ENCODE peak calls at places on chromosomes 3 and 15, in six cellular contexts. One of them, this sample, is unnamed.

GRCh38 chr3:47984089-47984759 is 32.0 kb downstream of the MAP4 start:
- DNase-seq in dorsolateral prefrontal cortex: no peak
- DNase-seq in CD4-positive, CD25-positive, alpha-beta regulatory T cell: no peak
- DNase-seq in substantia nigra: no peak
- DNase-seq in H9: no peak
- DNase-seq in K562: no peak
- DNase-seq in this sample: no peak

GRCh38 chr3:123258811-123259420 is 57.2 kb downstream of the SEC22A start:
- DNase-seq in H9: no peak
- DNase-seq in dorsolateral prefrontal cortex: no peak
- DNase-seq in K562: no peak
- DNase-seq in substantia nigra: no peak
- DNase-seq in CD4-positive, CD25-positive, alpha-beta regulatory T cell: peak; percentile 71
- DNase-seq in this sample: no peak

GRCh38 chr15:66387176-66388056 is 704 bp downstream of the MAP2K1 start:
- DNase-seq in substantia nigra: peak; percentile 2
- DNase-seq in K562: peak; percentile 48
- DNase-seq in dorsolateral prefrontal cortex: peak; percentile 44
- DNase-seq in H9: peak; percentile 52
- DNase-seq in CD4-positive, CD25-positive, alpha-beta regulatory T cell: peak; percentile 66
- DNase-seq in this sample: peak; percentile 75

GRCh38 chr15:83248151-83248851 is 36.2 kb downstream of the BNC1 start:
- DNase-seq in K562: peak; percentile 32
- DNase-seq in CD4-positive, CD25-positive, alpha-beta regulatory T cell: peak; percentile 51
- DNase-seq in H9: peak; percentile 49
- DNase-seq in dorsolateral prefrontal cortex: no peak
- DNase-seq in substantia nigra: no peak
- DNase-seq in this sample: no peak

GRCh38 chr3:12662593-12663310 is 1.2 kb downstream of the RAF1 start:
- DNase-seq in H9: no peak
- DNase-seq in K562: peak; percentile 36
- DNase-seq in CD4-positive, CD25-positive, alpha-beta regulatory T cell: peak; percentile 49
- DNase-seq in dorsolateral prefrontal cortex: peak; percentile 47
- DNase-seq in substantia nigra: no peak
- DNase-seq in this sample: no peak

GRCh38 chr3:5186854-5187151 is 704 bp upstream of the EDEM1 start:
- DNase-seq in dorsolateral prefrontal cortex: no peak
- DNase-seq in CD4-positive, CD25-positive, alpha-beta regulatory T cell: no peak
- DNase-seq in K562: no peak
- DNase-seq in substantia nigra: no peak
- DNase-seq in H9: no peak
- DNase-seq in this sample: no peak

GRCh38 chr15:66483131-66483566 is 14.4 kb downstream of the SNAPC5 start:
- DNase-seq in K562: no peak
- DNase-seq in dorsolateral prefrontal cortex: no peak
- DNase-seq in substantia nigra: no peak
- DNase-seq in CD4-positive, CD25-positive, alpha-beta regulatory T cell: no peak
- DNase-seq in H9: no peak
- DNase-seq in this sample: no peak

GRCh38 chr3:86830566-86830965 is 160.4 kb downstream of the VGLL3 start:
- DNase-seq in dorsolateral prefrontal cortex: no peak
- DNase-seq in H9: no peak
- DNase-seq in substantia nigra: no peak
- DNase-seq in CD4-positive, CD25-positive, alpha-beta regulatory T cell: no peak
- DNase-seq in K562: no peak
- DNase-seq in this sample: no peak

GRCh38 chr3:105970283-105970682 is 101.5 kb upstream of the CBLB start:
- DNase-seq in CD4-positive, CD25-positive, alpha-beta regulatory T cell: no peak
- DNase-seq in substantia nigra: no peak
- DNase-seq in dorsolateral prefrontal cortex: no peak
- DNase-seq in K562: no peak
- DNase-seq in H9: no peak
- DNase-seq in this sample: no peak

GRCh38 chr15:63857459-63857856 is 23.7 kb upstream of the HERC1 start:
- DNase-seq in K562: no peak
- DNase-seq in CD4-positive, CD25-positive, alpha-beta regulatory T cell: no peak
- DNase-seq in substantia nigra: no peak
- DNase-seq in H9: no peak
- DNase-seq in dorsolateral prefrontal cortex: no peak
- DNase-seq in this sample: no peak

GRCh38 chr3:12127366-12127765 is 31.3 kb downstream of the TIMP4 start:
- DNase-seq in substantia nigra: no peak
- DNase-seq in K562: no peak
- DNase-seq in H9: no peak
- DNase-seq in dorsolateral prefrontal cortex: no peak
- DNase-seq in CD4-positive, CD25-positive, alpha-beta regulatory T cell: no peak
- DNase-seq in this sample: no peak

GRCh38 chr3:170858599-170858998 is 11.4 kb downstream of the RPL22L1 start:
- DNase-seq in substantia nigra: no peak
- DNase-seq in K562: no peak
- DNase-seq in H9: no peak
- DNase-seq in dorsolateral prefrontal cortex: no peak
- DNase-seq in CD4-positive, CD25-positive, alpha-beta regulatory T cell: no peak
- DNase-seq in this sample: no peak

GRCh38 chr15:39582286-39582976 is 1.6 kb downstream of the THBS1 start:
- DNase-seq in substantia nigra: no peak
- DNase-seq in H9: no peak
- DNase-seq in CD4-positive, CD25-positive, alpha-beta regulatory T cell: no peak
- DNase-seq in K562: no peak
- DNase-seq in dorsolateral prefrontal cortex: no peak
- DNase-seq in this sample: no peak

GRCh38 chr15:87038404-87038803 is 958.7 kb downstream of the AGBL1 start:
- DNase-seq in CD4-positive, CD25-positive, alpha-beta regulatory T cell: no peak
- DNase-seq in dorsolateral prefrontal cortex: no peak
- DNase-seq in substantia nigra: no peak
- DNase-seq in H9: peak; percentile 64
- DNase-seq in K562: no peak
- DNase-seq in this sample: no peak

GRCh38 chr3:126179825-126180476 is 435 bp downstream of the ALDH1L1 start:
- DNase-seq in CD4-positive, CD25-positive, alpha-beta regulatory T cell: no peak
- DNase-seq in K562: no peak
- DNase-seq in dorsolateral prefrontal cortex: no peak
- DNase-seq in substantia nigra: no peak
- DNase-seq in H9: peak; percentile 81
- DNase-seq in this sample: no peak

GRCh38 chr3:72095521-72095920 is 310.6 kb upstream of the PROK2 start:
- DNase-seq in substantia nigra: no peak
- DNase-seq in dorsolateral prefrontal cortex: no peak
- DNase-seq in K562: no peak
- DNase-seq in H9: no peak
- DNase-seq in CD4-positive, CD25-positive, alpha-beta regulatory T cell: no peak
- DNase-seq in this sample: no peak

GRCh38 chr3:170572665-170573253 is 13.1 kb downstream of the SLC7A14 start:
- DNase-seq in dorsolateral prefrontal cortex: no peak
- DNase-seq in H9: no peak
- DNase-seq in substantia nigra: no peak
- DNase-seq in CD4-positive, CD25-positive, alpha-beta regulatory T cell: peak; percentile 11
- DNase-seq in K562: no peak
- DNase-seq in this sample: no peak

GRCh38 chr3:36496734-36497133 is 116.4 kb downstream of the STAC start:
- DNase-seq in K562: no peak
- DNase-seq in substantia nigra: no peak
- DNase-seq in CD4-positive, CD25-positive, alpha-beta regulatory T cell: no peak
- DNase-seq in dorsolateral prefrontal cortex: no peak
- DNase-seq in H9: no peak
- DNase-seq in this sample: no peak

DNA sequence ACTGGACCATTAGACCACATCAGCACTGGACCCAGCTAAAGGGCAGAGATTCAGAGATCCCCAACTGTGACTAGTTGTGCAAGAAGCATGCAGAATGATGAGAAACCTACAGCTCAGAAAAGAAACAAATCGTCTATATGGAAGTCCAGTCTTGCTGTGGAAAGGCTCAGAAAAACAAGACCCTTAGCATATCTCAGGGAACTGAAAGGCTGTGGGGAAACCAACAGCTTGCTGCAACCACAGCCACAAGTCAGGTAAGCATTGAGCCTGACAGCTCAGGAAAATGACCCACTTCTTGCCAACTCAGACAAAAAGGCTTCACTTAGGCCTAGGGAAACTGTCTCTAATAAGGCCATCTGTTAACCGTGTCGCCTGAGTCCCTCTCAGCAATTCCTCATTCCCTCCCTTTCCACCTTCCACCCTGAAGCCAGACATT is 145.6 kb downstream of the LSAMP start:
- DNase-seq in dorsolateral prefrontal cortex: no peak
- DNase-seq in H9: no peak
- DNase-seq in K562: no peak
- DNase-seq in substantia nigra: no peak
- DNase-seq in CD4-positive, CD25-positive, alpha-beta regulatory T cell: no peak
- DNase-seq in this sample: no peak
- H3K27ac ChIP-seq in dorsolateral prefrontal cortex: peak overlapping the region; percentile 45
- H3K27ac ChIP-seq in H9: no peak overlapping the region
- H3K27ac ChIP-seq in K562: no peak overlapping the region
- H3K27ac ChIP-seq in substantia nigra: no peak overlapping the region
- H3K27ac ChIP-seq in CD4-positive, CD25-positive, alpha-beta regulatory T cell: no peak overlapping the region
- H3K27ac ChIP-seq in this sample: no peak overlapping the region

DNA sequence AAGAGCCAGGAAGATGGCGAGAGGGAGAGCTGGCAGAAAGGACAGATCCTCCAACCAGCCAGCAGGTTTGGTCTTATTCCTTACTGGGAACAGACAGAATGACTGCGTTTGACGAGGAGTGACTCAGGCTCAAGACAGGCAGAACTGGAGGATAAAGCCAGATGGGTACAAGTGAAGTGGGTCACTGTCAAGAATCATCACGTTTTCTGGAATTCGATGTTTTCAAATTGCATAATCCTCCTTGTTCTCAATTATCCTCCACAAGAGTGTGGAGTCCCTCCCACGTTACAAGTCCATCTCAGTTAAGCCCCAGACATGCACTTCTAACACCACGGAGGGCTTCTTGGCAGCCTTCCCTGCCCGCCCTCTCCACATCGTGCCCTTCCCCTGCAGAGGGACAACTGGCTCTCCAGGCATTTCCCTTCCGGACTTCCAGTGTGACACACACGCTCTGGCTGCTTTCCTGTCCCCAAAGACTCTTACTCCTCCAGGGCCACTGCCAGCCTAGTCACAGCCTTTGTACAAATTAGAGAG is 183.1 kb downstream of the CHST2 start:
- DNase-seq in CD4-positive, CD25-positive, alpha-beta regulatory T cell: no peak
- DNase-seq in H9: peak; percentile 38
- DNase-seq in K562: no peak
- DNase-seq in substantia nigra: no peak
- DNase-seq in dorsolateral prefrontal cortex: no peak
- DNase-seq in this sample: no peak
- H3K27ac ChIP-seq in CD4-positive, CD25-positive, alpha-beta regulatory T cell: no peak overlapping the region
- H3K27ac ChIP-seq in H9: no peak overlapping the region
- H3K27ac ChIP-seq in K562: no peak overlapping the region
- H3K27ac ChIP-seq in substantia nigra: no peak overlapping the region
- H3K27ac ChIP-seq in dorsolateral prefrontal cortex: no peak overlapping the region
- H3K27ac ChIP-seq in this sample: no peak overlapping the region

GRCh38 chr15:67776600-67776999 is 48.7 kb upstream of the SKOR1 start:
- DNase-seq in CD4-positive, CD25-positive, alpha-beta regulatory T cell: no peak
- DNase-seq in substantia nigra: no peak
- DNase-seq in dorsolateral prefrontal cortex: no peak
- DNase-seq in H9: no peak
- DNase-seq in K562: no peak
- DNase-seq in this sample: no peak

GRCh38 chr15:67777071-67777470 is 48.2 kb upstream of the SKOR1 start:
- DNase-seq in K562: no peak
- DNase-seq in H9: no peak
- DNase-seq in dorsolateral prefrontal cortex: no peak
- DNase-seq in CD4-positive, CD25-positive, alpha-beta regulatory T cell: no peak
- DNase-seq in substantia nigra: no peak
- DNase-seq in this sample: no peak

GRCh38 chr15:67779160-67780111 is 45.9 kb upstream of the SKOR1 start:
- DNase-seq in substantia nigra: no peak
- DNase-seq in CD4-positive, CD25-positive, alpha-beta regulatory T cell: no peak
- DNase-seq in H9: no peak
- DNase-seq in dorsolateral prefrontal cortex: no peak
- DNase-seq in K562: peak; percentile 37
- DNase-seq in this sample: no peak

GRCh38 chr15:67775998-67776397 is 49.3 kb upstream of the SKOR1 start:
- DNase-seq in substantia nigra: no peak
- DNase-seq in CD4-positive, CD25-positive, alpha-beta regulatory T cell: no peak
- DNase-seq in dorsolateral prefrontal cortex: no peak
- DNase-seq in H9: no peak
- DNase-seq in K562: no peak
- DNase-seq in this sample: no peak

GRCh38 chr15:67777773-67778172 is 47.5 kb upstream of the SKOR1 start:
- DNase-seq in H9: no peak
- DNase-seq in K562: no peak
- DNase-seq in CD4-positive, CD25-positive, alpha-beta regulatory T cell: no peak
- DNase-seq in substantia nigra: no peak
- DNase-seq in dorsolateral prefrontal cortex: no peak
- DNase-seq in this sample: no peak
- H3K27ac ChIP-seq in H9: no peak overlapping the region
- H3K27ac ChIP-seq in K562: no peak overlapping the region
- H3K27ac ChIP-seq in CD4-positive, CD25-positive, alpha-beta regulatory T cell: no peak overlapping the region
- H3K27ac ChIP-seq in substantia nigra: no peak overlapping the region
- H3K27ac ChIP-seq in dorsolateral prefrontal cortex: no peak overlapping the region
- H3K27ac ChIP-seq in this sample: no peak overlapping the region

GRCh38 chr3:57825116-57825515 is 69.0 kb downstream of the SLMAP start:
- DNase-seq in substantia nigra: no peak
- DNase-seq in H9: no peak
- DNase-seq in K562: no peak
- DNase-seq in dorsolateral prefrontal cortex: no peak
- DNase-seq in CD4-positive, CD25-positive, alpha-beta regulatory T cell: no peak
- DNase-seq in this sample: no peak

GRCh38 chr3:57826286-57826951 is 70.3 kb downstream of the SLMAP start:
- DNase-seq in dorsolateral prefrontal cortex: no peak
- DNase-seq in CD4-positive, CD25-positive, alpha-beta regulatory T cell: peak; percentile 13
- DNase-seq in substantia nigra: no peak
- DNase-seq in H9: no peak
- DNase-seq in K562: no peak
- DNase-seq in this sample: no peak

GRCh38 chr3:57822686-57823085 is 66.6 kb downstream of the SLMAP start:
- DNase-seq in CD4-positive, CD25-positive, alpha-beta regulatory T cell: no peak
- DNase-seq in H9: no peak
- DNase-seq in substantia nigra: no peak
- DNase-seq in dorsolateral prefrontal cortex: no peak
- DNase-seq in K562: no peak
- DNase-seq in this sample: no peak

GRCh38 chr3:57827757-57828156 is 71.6 kb downstream of the SLMAP start:
- DNase-seq in dorsolateral prefrontal cortex: no peak
- DNase-seq in CD4-positive, CD25-positive, alpha-beta regulatory T cell: no peak
- DNase-seq in substantia nigra: no peak
- DNase-seq in H9: no peak
- DNase-seq in K562: no peak
- DNase-seq in this sample: no peak

DNA sequence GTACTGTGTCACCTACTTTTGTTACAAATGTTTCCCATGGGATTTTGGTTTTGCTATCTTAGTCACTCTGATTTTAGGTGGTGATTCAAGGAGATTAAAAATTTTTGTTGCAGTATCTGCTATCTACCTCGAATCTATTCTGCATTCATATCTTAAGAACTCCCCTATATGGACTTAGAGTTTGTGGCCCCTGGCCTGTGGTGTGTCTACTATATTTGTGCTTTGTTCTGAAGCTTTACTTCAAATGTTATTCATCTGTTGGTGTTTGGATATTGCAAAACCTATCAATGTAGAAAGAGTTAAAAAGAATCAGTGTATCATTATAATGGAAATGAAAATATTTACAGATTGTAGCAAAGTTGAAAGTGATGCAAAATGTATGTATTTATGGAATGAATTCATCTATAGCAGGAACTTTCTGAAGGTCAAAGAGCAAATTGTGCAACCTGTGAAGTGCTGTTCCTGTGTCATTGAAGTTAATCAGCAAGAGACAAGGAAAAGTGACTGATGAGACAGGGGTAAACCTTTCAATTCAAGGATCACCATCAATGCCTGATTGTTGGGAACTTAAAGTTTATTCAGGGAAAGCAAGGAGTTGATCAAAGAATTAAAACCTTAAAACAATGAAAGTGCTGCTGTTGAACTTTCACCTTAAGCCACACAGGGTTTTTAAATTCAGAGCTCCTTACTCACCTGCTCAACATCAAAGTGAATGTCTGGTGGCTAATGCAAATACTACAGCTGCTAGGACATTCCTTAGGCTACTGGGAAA is 71.0 kb downstream of the SLMAP start:
- DNase-seq in K562: no peak
- DNase-seq in substantia nigra: no peak
- DNase-seq in dorsolateral prefrontal cortex: no peak
- DNase-seq in H9: no peak
- DNase-seq in CD4-positive, CD25-positive, alpha-beta regulatory T cell: no peak
- DNase-seq in this sample: no peak
- H3K27ac ChIP-seq in K562: no peak overlapping the region
- H3K27ac ChIP-seq in substantia nigra: no peak overlapping the region
- H3K27ac ChIP-seq in dorsolateral prefrontal cortex: no peak overlapping the region
- H3K27ac ChIP-seq in H9: no peak overlapping the region
- H3K27ac ChIP-seq in CD4-positive, CD25-positive, alpha-beta regulatory T cell: no peak overlapping the region
- H3K27ac ChIP-seq in this sample: no peak overlapping the region